ENCODE peak calls at places on chromosomes 3 and 15, in seven cellular contexts. N is HFF-Myc, U is testis, E is GM06990, V is H1, Q is GM12878, K is right lobe of liver. H is an unnamed sample.

GRCh38 chr3:138300657-138301056 is 29.0 kb downstream of the NME9 start:
- DNase-seq in N (no peak), U (no peak), E (no peak), V (no peak), Q (no peak), K (no peak), H (no peak)

GRCh38 chr3:27147215-27147614 is 222.0 kb downstream of the NEK10 start:
- DNase-seq in N (no peak), U (no peak), E (no peak), V (no peak), Q (no peak), K (no peak), H (no peak)

GRCh38 chr15:47885921-47886320 is 168.6 kb downstream of the SEMA6D start:
- DNase-seq in N (peak), U (no peak), E (no peak), V (no peak), Q (no peak), K (no peak), H (no peak)

GRCh38 chr15:60649845-60650548 is 171.1 kb upstream of the ICE2 start:
- DNase-seq in N (no peak), U (no peak), E (peak), V (no peak), Q (peak), K (no peak), H (no peak)

GRCh38 chr3:69433016-69433937 is 47.4 kb upstream of the FRMD4B start:
- DNase-seq in N (no peak), U (no peak), E (peak), V (no peak), Q (no peak), K (no peak), H (no peak)

GRCh38 chr3:13466781-13467180 is 13.3 kb upstream of the HDAC11 start:
- DNase-seq in N (no peak), U (no peak), E (no peak), V (no peak), Q (no peak), K (no peak), H (no peak)

GRCh38 chr3:107421170-107421792 is 44.0 kb downstream of the CCDC54 start:
- DNase-seq in N (peak), U (peak), E (peak), V (no peak), Q (no peak), K (no peak), H (no peak)

GRCh38 chr15:52733078-52733477 is 53.9 kb upstream of the ATOSA start:
- DNase-seq in N (no peak), U (no peak), E (no peak), V (no peak), Q (no peak), K (no peak), H (no peak)

GRCh38 chr3:150110097-150110496 is 139.4 kb upstream of the PFN2 start:
- DNase-seq in N (no peak), U (no peak), E (no peak), V (no peak), Q (no peak), K (no peak), H (no peak)

GRCh38 chr3:122021037-122021436 is 1.0 kb downstream of the ILDR1 start:
- DNase-seq in N (no peak), U (no peak), E (no peak), V (no peak), Q (no peak), K (no peak), H (no peak)

GRCh38 chr3:146334151-146334550 is 83.2 kb upstream of the PLSCR4 start:
- DNase-seq in N (no peak), U (peak), E (no peak), V (no peak), Q (no peak), K (no peak), H (no peak)

GRCh38 chr3:156132313-156132712 is 11.9 kb downstream of the KCNAB1 start:
- DNase-seq in N (no peak), U (no peak), E (no peak), V (no peak), Q (no peak), K (no peak), H (no peak)

GRCh38 chr3:156131241-156131640 is 10.9 kb downstream of the KCNAB1 start:
- DNase-seq in N (no peak), U (no peak), E (no peak), V (no peak), Q (no peak), K (no peak), H (no peak)

GRCh38 chr3:156140196-156140595 is 19.8 kb downstream of the KCNAB1 start:
- DNase-seq in N (no peak), U (no peak), E (no peak), V (no peak), Q (no peak), K (no peak), H (no peak)

GRCh38 chr3:156131799-156132198 is 11.4 kb downstream of the KCNAB1 start:
- DNase-seq in N (no peak), U (no peak), E (no peak), V (no peak), Q (no peak), K (no peak), H (no peak)

GRCh38 chr3:156135921-156136655 is 15.7 kb downstream of the KCNAB1 start:
- DNase-seq in N (no peak), U (no peak), E (no peak), V (no peak), Q (no peak), K (no peak), H (no peak)
- TF ChIP-seq CTCF in N (peak), U (no peak), E (peak), V (peak), Q (peak), K (no peak), H (peak)

GRCh38 chr3:132723551-132723950 is 1.3 kb upstream of the NPHP3 start:
- DNase-seq in N (no peak), U (no peak), E (no peak), V (no peak), Q (no peak), K (no peak), H (no peak)

GRCh38 chr3:132723024-132723462 is 834 bp upstream of the NPHP3 start:
- DNase-seq in N (no peak), U (no peak), E (no peak), V (no peak), Q (no peak), K (no peak), H (no peak)

GRCh38 chr3:132721479-132722164 is 587 bp downstream of the NPHP3 start:
- DNase-seq in N (no peak), U (peak), E (peak), V (peak), Q (no peak), K (peak), H (peak)

GRCh38 chr3:132726341-132726823 is 4.2 kb upstream of the NPHP3 start:
- DNase-seq in N (no peak), U (no peak), E (peak), V (no peak), Q (no peak), K (no peak), H (no peak)

DNA sequence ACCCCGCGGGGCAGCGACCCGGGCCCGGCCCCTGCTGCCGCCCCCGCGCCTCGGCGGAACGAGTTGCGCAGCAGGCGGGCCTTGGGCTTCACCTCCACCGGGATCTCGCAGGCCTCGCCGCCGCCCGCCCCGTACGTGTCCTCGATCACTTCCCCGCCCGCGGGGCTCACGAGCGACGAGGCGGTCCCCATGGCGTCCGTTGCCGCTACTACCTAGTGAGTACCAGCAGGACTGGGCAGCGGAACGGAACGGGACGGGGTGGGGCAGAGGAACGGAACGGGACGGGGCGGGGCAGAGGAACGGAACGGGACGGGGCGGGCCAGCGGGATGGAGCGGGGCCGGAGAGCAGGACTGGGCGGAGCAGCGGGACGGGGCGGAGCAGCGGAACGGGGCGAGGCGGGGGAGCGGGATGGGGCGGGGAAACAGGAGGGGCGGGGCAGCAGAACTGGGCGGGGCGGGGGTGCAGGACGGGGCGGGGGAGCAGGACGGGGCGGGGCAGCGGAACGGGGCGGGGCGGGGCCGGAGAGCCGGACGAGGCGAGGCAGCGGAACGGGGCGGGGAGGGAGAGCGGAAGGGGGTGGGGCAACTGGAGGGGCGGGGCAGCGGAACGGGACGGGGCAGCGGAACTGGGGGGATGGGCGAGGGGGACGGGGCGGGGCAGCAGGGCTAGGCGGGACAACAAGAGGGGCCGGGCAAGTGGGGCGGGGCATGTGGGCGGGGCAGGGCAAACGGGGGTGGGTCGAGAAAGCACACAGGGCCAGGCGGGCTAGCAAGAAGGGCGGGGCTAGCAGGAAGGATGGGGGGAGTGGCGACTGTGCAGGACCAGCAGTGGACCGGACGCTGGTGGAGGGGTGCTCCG is at the start of gene NPHP3:
- DNase-seq in N (peak), U (peak), E (peak), V (peak), Q (peak), K (peak), H (peak)
- TF ChIP-seq CTCF in N (no peak), U (no peak), E (no peak), V (no peak), Q (no peak), K (no peak), H (peak)

DNA sequence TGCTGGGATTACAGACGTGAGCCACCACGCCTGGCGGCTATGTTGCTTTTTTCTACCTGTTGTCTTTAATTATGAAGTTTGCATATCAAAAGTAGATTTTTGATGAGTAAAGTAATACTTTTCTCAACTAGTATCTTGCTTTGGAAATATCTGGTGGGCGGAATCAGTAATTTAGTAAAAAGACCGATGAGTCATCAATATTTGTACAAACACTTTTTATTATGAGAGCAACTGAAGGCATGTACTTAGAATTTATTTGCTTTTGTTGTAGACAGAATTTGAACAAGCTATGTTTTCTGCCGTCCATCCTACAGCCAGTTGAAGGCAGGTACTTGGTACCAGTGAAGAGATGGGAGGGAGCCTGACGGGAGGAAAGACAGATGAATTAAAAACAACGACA is 164.7 kb downstream of the ADAMTSL3 start:
- DNase-seq in N (no peak), U (no peak), E (no peak), V (no peak), Q (no peak), K (no peak), H (no peak)
- TF ChIP-seq CTCF in N (no peak), U (no peak), E (no peak), V (no peak), Q (no peak), K (no peak), H (no peak)

GRCh38 chr15:28885630-28886430 is at the start of gene APBA2:
- DNase-seq in N (no peak), U (peak), E (no peak), V (peak), Q (no peak), K (peak), H (no peak)
- TF ChIP-seq CTCF in N (peak), U (no peak), E (no peak), V (no peak), Q (no peak), K (no peak), H (peak)

DNA sequence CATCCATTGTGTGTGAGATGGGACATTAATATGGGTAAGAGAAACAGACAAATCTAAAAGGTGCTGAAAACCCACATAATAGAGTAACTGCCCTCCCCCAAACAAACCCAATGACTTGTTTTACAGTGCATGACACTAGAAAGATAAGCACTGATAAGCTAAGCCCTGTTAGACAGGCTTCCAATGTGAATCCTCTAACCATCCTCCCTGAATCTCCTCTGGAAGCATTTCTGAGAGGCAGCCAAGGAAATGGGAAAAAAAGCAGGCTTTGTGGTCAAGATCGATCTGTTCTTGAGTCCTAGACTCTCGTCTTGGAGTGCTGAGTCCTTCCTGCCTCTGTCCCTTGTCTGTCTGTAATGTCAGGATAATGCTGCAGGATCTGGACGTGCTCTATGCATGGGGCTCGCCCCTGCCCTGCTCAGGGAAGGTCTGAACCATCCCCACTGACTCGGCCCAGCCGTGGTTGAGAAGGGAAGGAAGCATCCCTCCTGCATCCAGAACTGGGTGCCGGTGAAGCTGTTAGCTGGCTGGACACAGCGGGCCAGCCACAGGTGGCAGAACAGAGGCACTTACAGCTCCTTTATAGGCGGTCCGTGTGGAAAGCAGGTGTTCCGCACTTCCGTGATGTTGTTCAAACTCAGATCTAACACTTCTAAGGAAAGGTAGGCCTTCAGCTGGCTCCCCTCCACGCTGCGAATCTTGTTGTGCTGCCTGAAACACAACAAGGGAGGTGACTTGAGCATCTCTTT is 84.1 kb downstream of the LRIG1 start:
- DNase-seq in N (no peak), U (peak), E (no peak), V (no peak), Q (no peak), K (no peak), H (no peak)
- TF ChIP-seq CTCF in N (no peak), U (no peak), E (no peak), V (no peak), Q (no peak), K (no peak), H (no peak)

DNA sequence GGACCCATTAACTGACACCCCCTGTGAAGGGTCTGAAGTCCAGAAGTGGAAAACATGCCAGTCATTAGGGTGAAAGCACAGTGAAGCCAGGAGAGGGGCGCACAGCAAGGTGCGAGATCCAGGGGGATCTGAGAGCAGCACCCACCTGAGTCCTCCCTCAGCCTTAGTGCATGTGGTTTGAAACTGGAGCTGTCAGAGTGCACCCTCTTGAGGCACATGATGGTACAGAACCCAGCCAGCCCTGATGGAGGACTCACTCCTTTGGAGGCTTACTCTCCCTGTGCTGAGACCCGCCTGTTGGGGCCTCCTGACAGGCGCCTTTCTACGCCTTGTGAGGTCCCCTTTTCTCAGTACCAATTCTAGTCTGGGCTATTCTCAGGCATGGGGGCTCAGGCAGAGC is 77.8 kb downstream of the IL20RB start:
- DNase-seq in N (no peak), U (peak), E (peak), V (peak), Q (no peak), K (no peak), H (no peak)
- TF ChIP-seq CTCF in N (peak), U (peak), E (peak), V (peak), Q (peak), K (peak), H (peak)

DNA sequence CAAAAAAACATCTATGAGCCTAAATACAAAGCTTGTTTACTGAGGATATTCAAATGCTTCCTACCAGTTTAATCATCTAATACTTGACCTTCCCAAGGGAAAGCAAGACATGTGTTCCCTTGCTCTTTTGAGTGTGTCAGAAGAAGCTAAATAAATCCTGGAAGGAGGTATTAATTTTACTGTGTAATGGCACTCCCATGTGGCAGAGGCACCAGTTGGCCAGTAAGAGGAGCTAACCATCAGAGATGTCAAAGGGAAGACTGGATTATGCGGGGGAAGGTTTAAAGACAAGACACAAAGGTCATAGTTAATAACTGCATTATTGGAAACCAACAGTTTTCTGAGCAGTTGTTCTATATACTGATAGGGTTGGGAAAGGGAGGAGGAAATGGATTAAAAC is 125.1 kb downstream of the SUCLG2 start:
- DNase-seq in N (no peak), U (no peak), E (no peak), V (no peak), Q (no peak), K (no peak), H (no peak)
- TF ChIP-seq CTCF in N (no peak), U (no peak), E (no peak), V (peak), Q (no peak), K (peak), H (peak)

DNA sequence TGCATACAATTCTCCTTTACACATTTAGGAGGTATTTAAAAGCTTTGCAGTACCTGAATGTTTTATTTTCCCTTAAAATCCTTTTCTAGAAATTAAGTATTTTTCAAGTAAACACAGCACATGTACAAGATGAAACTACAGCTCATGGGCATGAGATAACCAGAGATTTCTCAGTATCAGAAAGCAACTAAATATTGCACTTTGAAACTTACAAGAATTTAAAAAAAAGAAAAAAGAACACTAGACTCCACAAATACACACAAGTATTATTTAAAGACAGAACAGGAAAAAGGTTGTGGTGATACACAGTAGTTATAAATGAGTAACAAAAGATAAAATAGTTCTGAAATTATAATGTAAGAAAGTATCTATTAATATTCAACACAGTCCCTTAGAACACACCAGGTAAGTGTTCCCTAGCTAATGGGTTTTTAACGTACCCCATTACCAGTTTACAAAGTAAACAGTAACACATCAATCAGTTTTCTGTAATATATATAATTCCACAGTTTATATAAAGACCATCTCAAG is 35.3 kb downstream of the SLTM start:
- DNase-seq in N (no peak), U (no peak), E (no peak), V (no peak), Q (no peak), K (no peak), H (no peak)
- TF ChIP-seq CTCF in N (no peak), U (no peak), E (no peak), V (no peak), Q (no peak), K (no peak), H (no peak)

GRCh38 chr3:49641292-49641691 is 32.9 kb upstream of the APEH start:
- DNase-seq in N (no peak), U (no peak), E (no peak), V (no peak), Q (no peak), K (no peak), H (no peak)
- TF ChIP-seq CTCF in N (no peak), U (no peak), E (no peak), V (no peak), Q (no peak), K (no peak), H (no peak)

GRCh38 chr3:98985406-98985805 is 83.9 kb upstream of the DCBLD2 start:
- DNase-seq in N (no peak), U (no peak), E (no peak), V (no peak), Q (no peak), K (no peak), H (no peak)

GRCh38 chr3:98986073-98986472 is 84.6 kb upstream of the DCBLD2 start:
- DNase-seq in N (peak), U (peak), E (no peak), V (no peak), Q (no peak), K (no peak), H (no peak)

GRCh38 chr3:98990657-98991056 is 89.2 kb upstream of the DCBLD2 start:
- DNase-seq in N (no peak), U (no peak), E (no peak), V (no peak), Q (no peak), K (no peak), H (no peak)

GRCh38 chr3:98994128-98994762 is 92.8 kb upstream of the DCBLD2 start:
- DNase-seq in N (peak), U (no peak), E (no peak), V (no peak), Q (no peak), K (no peak), H (no peak)

DNA sequence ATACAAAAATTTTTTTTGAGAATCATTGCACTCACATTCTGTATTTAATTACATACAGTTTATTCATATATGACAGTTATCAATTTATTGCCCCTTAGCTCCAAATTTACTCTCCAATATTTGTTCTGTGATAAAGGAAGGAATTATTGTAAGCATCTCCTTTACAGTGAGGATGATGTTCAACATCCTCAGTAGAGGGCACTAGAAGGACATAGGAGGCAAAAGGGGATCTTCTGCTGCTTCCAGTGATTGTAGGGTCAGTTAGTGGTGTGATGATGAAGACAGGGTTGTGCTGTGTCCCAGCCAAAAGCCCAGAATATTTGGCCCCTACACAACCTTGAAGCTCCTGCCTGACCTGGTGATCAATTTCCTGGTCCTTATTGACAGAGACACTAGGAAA is 89.9 kb upstream of the DCBLD2 start:
- DNase-seq in N (no peak), U (no peak), E (no peak), V (no peak), Q (no peak), K (no peak), H (no peak)
- TF ChIP-seq CTCF in N (peak), U (no peak), E (peak), V (peak), Q (peak), K (no peak), H (peak)

H was measured in chondrocyte.